ENCODE peak calls at places on chromosomes 11 and 22, in nine cellular contexts. O, K, F, W, B, Z, V, Y and M are unnamed samples.

GRCh38 chr22:31577711-31578110 is 81.4 kb downstream of the SFI1 start:
- DNase-seq in W (no peak), B (no peak), O (no peak), V (no peak), F (no peak), Y (no peak), Z (no peak), K (no peak), M (no peak)

GRCh38 chr11:12411806-12412727 is 34.7 kb downstream of the PARVA start:
- DNase-seq in O (peak), B (no peak), W (peak), K (peak), V (peak), F (peak), Z (peak), Y (no peak), M (peak)

GRCh38 chr22:24474221-24474620 is 20.9 kb upstream of the UPB1 start:
- DNase-seq in W (no peak), Z (peak), K (peak), Y (no peak), F (no peak), B (no peak), O (peak), V (no peak), M (no peak)

GRCh38 chr11:11657101-11657935 is 35.5 kb upstream of the GALNT18 start:
- DNase-seq in B (no peak), F (no peak), K (no peak), W (no peak), O (no peak), V (no peak), Z (no peak), Y (no peak), M (no peak)

GRCh38 chr11:80727315-80727714 is 1286.5 kb upstream of the TENM4 start:
- DNase-seq in K (peak), Y (no peak), V (no peak), Z (no peak), O (peak), B (no peak), W (peak), F (no peak), M (no peak)

GRCh38 chr11:88345408-88345807 is 7.9 kb upstream of the CTSC start:
- DNase-seq in Y (no peak), K (no peak), B (no peak), O (peak), F (no peak), V (no peak), Z (no peak), W (no peak), M (no peak)

GRCh38 chr22:19607198-19608113 is 83.2 kb upstream of the CLDN5 start:
- DNase-seq in B (peak), F (peak), Z (no peak), K (peak), O (no peak), W (no peak), V (no peak), Y (no peak), M (no peak)

GRCh38 chr11:124627546-124627945 is 4.9 kb downstream of the TBRG1 start:
- DNase-seq in K (no peak), B (no peak), Z (no peak), F (no peak), O (no peak), V (no peak), Y (no peak), W (no peak), M (no peak)

GRCh38 chr11:15599376-15599775 is 484.7 kb downstream of the INSC start:
- DNase-seq in O (no peak), F (no peak), Y (no peak), W (no peak), K (no peak), B (no peak), Z (no peak), V (no peak), M (no peak)

GRCh38 chr11:29119691-29120328 is 897.0 kb downstream of the KCNA4 start:
- DNase-seq in O (peak), W (no peak), Z (peak), V (no peak), B (no peak), F (no peak), Y (no peak), K (peak), M (no peak)

GRCh38 chr11:122099345-122100045 is 16.5 kb downstream of the BLID start:
- DNase-seq in O (peak), Z (no peak), F (no peak), V (no peak), W (no peak), K (no peak), B (no peak), Y (no peak), M (no peak)

GRCh38 chr11:907668-908067 is 2.9 kb downstream of the CHID1 start:
- DNase-seq in K (no peak), F (no peak), B (no peak), W (peak), O (no peak), Z (no peak), Y (no peak), V (no peak), M (no peak)

GRCh38 chr11:123103326-123103980 is 41.5 kb upstream of the HSPA8 start:
- DNase-seq in Y (no peak), F (no peak), B (no peak), K (peak), V (no peak), Z (peak), W (peak), O (peak), M (no peak)

GRCh38 chr22:30432096-30432495 is 6.5 kb downstream of the MTFP1 start:
- DNase-seq in F (no peak), O (no peak), B (no peak), Y (no peak), Z (no peak), K (no peak), V (no peak), W (no peak), M (no peak)

GRCh38 chr11:75326439-75326810 is 25.0 kb downstream of the ARRB1 start:
- DNase-seq in O (no peak), Y (no peak), F (no peak), W (no peak), K (no peak), Z (no peak), V (no peak), B (no peak), M (no peak)

GRCh38 chr11:101061606-101062005 is 68.0 kb downstream of the PGR start:
- DNase-seq in Y (no peak), O (no peak), F (no peak), Z (no peak), B (no peak), W (no peak), K (no peak), V (no peak), M (no peak)

GRCh38 chr11:47002366-47002765 is 65.8 kb downstream of the CSTPP1 start:
- DNase-seq in K (no peak), F (no peak), O (no peak), V (no peak), B (no peak), Y (no peak), W (no peak), Z (no peak), M (no peak)

GRCh38 chr11:47257518-47258316 is at the start of gene NR1H3:
- DNase-seq in K (peak), W (no peak), B (no peak), O (peak), V (peak), F (peak), Z (no peak), Y (no peak), M (no peak)

GRCh38 chr11:94814238-94814976 is 46.3 kb downstream of the AMOTL1 start:
- DNase-seq in W (no peak), Z (no peak), F (no peak), Y (no peak), O (peak), K (no peak), V (no peak), B (no peak), M (no peak)

GRCh38 chr11:77071671-77072605 is 5.2 kb downstream of the CAPN5 start:
- DNase-seq in F (no peak), Y (no peak), Z (no peak), O (peak), K (no peak), V (no peak), B (peak), W (no peak), M (no peak)

GRCh38 chr11:27041141-27041869 is 690 bp downstream of the BBOX1 start:
- DNase-seq in W (no peak), F (no peak), B (no peak), Z (no peak), K (no peak), Y (no peak), O (no peak), V (no peak), M (no peak)

GRCh38 chr11:110797453-110797852 is 85.2 kb upstream of the ARHGAP20 start:
- DNase-seq in O (peak), B (no peak), V (no peak), Z (no peak), F (no peak), Y (no peak), K (no peak), W (peak), M (no peak)

GRCh38 chr11:6812391-6813005 is 13.0 kb upstream of the OR6A2 start:
- DNase-seq in K (peak), W (peak), V (no peak), Y (no peak), O (peak), F (no peak), B (no peak), Z (no peak), M (no peak)

GRCh38 chr11:100593321-100593720 is 93.8 kb upstream of the ARHGAP42 start:
- DNase-seq in F (no peak), O (no peak), V (no peak), Z (no peak), K (no peak), W (no peak), B (no peak), Y (no peak), M (no peak)

GRCh38 chr11:130945945-130946344 is 29.7 kb upstream of the SNX19 start:
- DNase-seq in K (peak), Y (no peak), O (peak), Z (peak), F (peak), B (no peak), W (no peak), V (peak), M (no peak)

GRCh38 chr22:49481651-49482399 is 345.8 kb downstream of the BRD1 start:
- DNase-seq in W (no peak), K (no peak), B (no peak), Z (no peak), F (no peak), V (no peak), O (no peak), Y (no peak), M (no peak)

GRCh38 chr11:112293614-112294013 is 33.0 kb upstream of the PLET1 start:
- DNase-seq in Y (no peak), Z (no peak), V (peak), B (no peak), O (no peak), K (no peak), W (no peak), F (peak), M (no peak)

GRCh38 chr22:35835267-35835997 is 117.8 kb downstream of the APOL5 start:
- DNase-seq in O (peak), V (no peak), Z (peak), B (no peak), F (no peak), Y (no peak), K (peak), W (no peak), M (no peak)

GRCh38 chr11:116948375-116948774 is 111.0 kb upstream of the APOA1 start:
- DNase-seq in K (peak), V (no peak), B (no peak), O (peak), W (peak), Y (no peak), F (no peak), Z (no peak), M (no peak)

GRCh38 chr11:98564881-98565280 is 455.9 kb upstream of the CNTN5 start:
- DNase-seq in K (no peak), V (no peak), Z (no peak), O (no peak), F (no peak), W (no peak), Y (no peak), B (no peak), M (no peak)

GRCh38 chr11:120121336-120121735 is 16.6 kb downstream of the TRIM29 start:
- DNase-seq in F (no peak), W (no peak), V (no peak), B (no peak), Z (no peak), O (no peak), Y (no peak), K (peak), M (no peak)

GRCh38 chr11:21511835-21512440 is 680.9 kb upstream of the ANO5 start:
- DNase-seq in K (peak), V (peak), Z (no peak), O (peak), F (peak), B (no peak), Y (no peak), W (peak), M (peak)

GRCh38 chr11:127843483-127844396 is 743.6 kb downstream of the ETS1 start:
- DNase-seq in O (peak), K (peak), Y (peak), V (peak), B (peak), Z (peak), W (peak), F (peak), M (peak)

GRCh38 chr11:119709638-119710346 is 19.2 kb downstream of the NECTIN1 start:
- DNase-seq in K (no peak), V (no peak), B (no peak), Y (no peak), W (peak), O (peak), F (no peak), Z (no peak), M (no peak)

GRCh38 chr11:67265633-67266423 is 445 bp upstream of the GRK2 start:
- DNase-seq in Z (no peak), W (peak), B (peak), F (peak), Y (peak), V (peak), O (peak), K (peak), M (peak)

GRCh38 chr22:38257170-38257569 is 15.6 kb downstream of the TMEM184B start:
- DNase-seq in V (no peak), W (no peak), Z (peak), B (no peak), F (no peak), K (no peak), O (peak), Y (no peak), M (no peak)

GRCh38 chr11:107756553-107756952 is 44.7 kb upstream of the SLN start:
- DNase-seq in F (no peak), O (no peak), V (no peak), Z (no peak), W (no peak), B (no peak), K (no peak), Y (no peak), M (no peak)

GRCh38 chr11:107752508-107752907 is 40.7 kb upstream of the SLN start:
- DNase-seq in O (no peak), Z (no peak), B (no peak), W (no peak), K (no peak), F (no peak), Y (no peak), V (no peak), M (no peak)

GRCh38 chr11:107752954-107753822 is 41.3 kb upstream of the SLN start:
- DNase-seq in V (no peak), O (peak), Y (no peak), B (no peak), W (no peak), F (no peak), K (no peak), Z (no peak), M (no peak)

DNA sequence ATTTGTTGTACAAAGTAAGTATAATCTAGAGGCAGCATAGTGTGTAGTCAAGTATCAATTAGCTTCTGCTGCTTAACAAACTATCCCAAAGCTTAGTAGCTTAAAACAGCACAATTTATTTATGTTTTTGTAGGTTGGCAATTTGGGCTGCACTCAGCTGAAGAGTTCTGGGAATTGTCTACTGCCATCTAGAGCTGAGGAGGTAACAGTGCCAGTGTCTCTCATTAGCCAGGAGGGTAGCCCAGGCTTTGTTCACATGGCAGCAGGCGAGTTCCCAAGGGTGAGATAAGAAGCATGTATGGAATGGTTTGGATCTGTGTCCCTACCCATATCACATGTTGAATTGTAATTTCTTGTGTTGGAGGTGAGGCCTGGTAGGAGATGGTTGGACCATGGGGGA is 45.8 kb upstream of the SLN start:
- DNase-seq in K (no peak), W (no peak), O (no peak), F (no peak), B (no peak), Z (no peak), Y (no peak), V (no peak), M (no peak)
- TF ChIP-seq CTCF in K (no peak), W (no peak), O (peak), F (no peak), B (no peak), Z (no peak), Y (no peak), V (no peak), M (no peak)

GRCh38 chr22:29062286-29062949 is 787 bp upstream of the C22orf31 start:
- DNase-seq in O (no peak), V (no peak), B (no peak), Y (no peak), Z (no peak), K (no peak), F (no peak), W (no peak), M (no peak)

GRCh38 chr22:29060931-29061330 is 700 bp downstream of the C22orf31 start:
- DNase-seq in Z (no peak), B (no peak), K (no peak), Y (no peak), V (no peak), W (no peak), O (no peak), F (no peak), M (no peak)

GRCh38 chr22:29056472-29056871 is 5.2 kb downstream of the C22orf31 start:
- DNase-seq in V (no peak), O (no peak), F (no peak), B (no peak), W (no peak), Y (no peak), Z (no peak), K (no peak), M (no peak)

GRCh38 chr22:29061773-29062172 is at the start of gene C22orf31:
- DNase-seq in O (no peak), V (no peak), K (no peak), F (no peak), Y (no peak), W (no peak), B (no peak), Z (no peak), M (no peak)

DNA sequence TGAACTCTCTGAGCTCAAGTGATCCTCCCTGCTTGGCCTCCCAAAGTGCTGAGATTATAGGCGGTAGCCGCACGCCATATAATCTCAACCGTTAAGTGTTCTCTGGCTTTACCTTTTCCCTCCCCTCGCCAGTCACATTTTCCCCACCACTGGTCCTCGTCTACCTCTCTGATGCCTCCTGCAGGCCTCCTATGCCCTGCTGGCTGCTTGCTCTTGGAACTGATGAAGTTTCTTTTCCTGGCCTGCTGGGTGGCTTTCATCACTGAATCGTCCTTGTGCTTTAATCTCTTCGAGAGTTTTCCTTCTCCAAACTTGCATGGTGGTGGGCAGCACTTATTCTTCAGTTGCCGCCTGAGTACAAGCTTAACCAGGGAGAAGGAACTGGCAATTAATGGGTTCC is 1.4 kb downstream of the C22orf31 start:
- DNase-seq in V (no peak), B (no peak), K (no peak), Y (no peak), O (no peak), Z (no peak), F (no peak), W (no peak), M (no peak)
- TF ChIP-seq CTCF in V (no peak), B (no peak), K (no peak), Y (no peak), O (no peak), Z (no peak), F (no peak), W (no peak), M (no peak)

GRCh38 chr11:17564687-17565042 is 17.6 kb downstream of the OTOG start:
- DNase-seq in K (no peak), Z (no peak), B (no peak), V (no peak), Y (no peak), O (no peak), W (no peak), F (no peak), M (no peak)
- TF ChIP-seq CTCF in K (no peak), Z (no peak), B (no peak), V (no peak), Y (no peak), O (peak), W (peak), F (no peak), M (no peak)

GRCh38 chr22:43796567-43796966 is 15.5 kb downstream of the EFCAB6 start:
- DNase-seq in Y (no peak), O (peak), W (no peak), B (no peak), F (no peak), K (no peak), V (no peak), Z (peak), M (no peak)
- TF ChIP-seq CTCF in Y (no peak), O (peak), W (no peak), B (no peak), F (no peak), K (peak), V (peak), Z (peak), M (no peak)

GRCh38 chr11:69167916-69168691 is 12.4 kb downstream of the SMIM38 start:
- DNase-seq in W (no peak), Y (no peak), F (no peak), K (peak), V (no peak), O (peak), B (no peak), Z (peak), M (no peak)

GRCh38 chr11:69164824-69165223 is 9.1 kb downstream of the SMIM38 start:
- DNase-seq in Z (no peak), V (no peak), B (no peak), K (no peak), W (no peak), O (no peak), F (no peak), Y (no peak), M (no peak)

GRCh38 chr11:69167130-69167915 is 11.6 kb downstream of the SMIM38 start:
- DNase-seq in F (no peak), K (no peak), V (no peak), Y (no peak), B (no peak), O (no peak), W (no peak), Z (no peak), M (no peak)

GRCh38 chr11:69165775-69166174 is 10.0 kb downstream of the SMIM38 start:
- DNase-seq in K (no peak), O (no peak), Y (no peak), V (no peak), Z (no peak), F (no peak), B (no peak), W (no peak), M (no peak)

GRCh38 chr11:69166186-69167115 is 10.7 kb downstream of the SMIM38 start:
- DNase-seq in W (peak), Z (peak), V (no peak), F (no peak), B (no peak), O (peak), Y (no peak), K (peak), M (no peak)
- TF ChIP-seq CTCF in W (no peak), Z (peak), V (no peak), F (peak), B (no peak), O (peak), Y (no peak), K (no peak), M (no peak)